ENCODE peak calls at places on chromosomes 2 and 18, in six cellular contexts. One of them, this sample, is unnamed.

GRCh38 chr2:14746133-14746532 is 113.6 kb downstream of the LRATD1 start:
- DNase-seq in CD4-positive, alpha-beta memory T cell: no peak
- DNase-seq in NCI-H2081: no peak
- DNase-seq in stimulated activated CD8-positive, alpha-beta memory T cell treated with anti-CD3 and anti-CD28 coated beads, Interleukin-4, amount 100 ng/mL, for 48 hours: no peak
- DNase-seq in stimulated activated CD4-positive, alpha-beta T cell treated with anti-CD3 and anti-CD28 coated beads, Interleukin-1b, Interleukin-23, amount 100 ng/mL, for 4 hours: no peak
- DNase-seq in EL: no peak
- DNase-seq in this sample: no peak

GRCh38 chr2:71910277-71910676 is 237.4 kb downstream of the CYP26B1 start:
- DNase-seq in stimulated activated CD4-positive, alpha-beta T cell treated with anti-CD3 and anti-CD28 coated beads, Interleukin-1b, Interleukin-23, amount 100 ng/mL, for 4 hours: no peak
- DNase-seq in CD4-positive, alpha-beta memory T cell: no peak
- DNase-seq in NCI-H2081: no peak
- DNase-seq in stimulated activated CD8-positive, alpha-beta memory T cell treated with anti-CD3 and anti-CD28 coated beads, Interleukin-4, amount 100 ng/mL, for 48 hours: no peak
- DNase-seq in EL: no peak
- DNase-seq in this sample: no peak

GRCh38 chr2:194182888-194183287 is 1474.1 kb upstream of the SLC39A10 start:
- DNase-seq in stimulated activated CD8-positive, alpha-beta memory T cell treated with anti-CD3 and anti-CD28 coated beads, Interleukin-4, amount 100 ng/mL, for 48 hours: no peak
- DNase-seq in EL: no peak
- DNase-seq in stimulated activated CD4-positive, alpha-beta T cell treated with anti-CD3 and anti-CD28 coated beads, Interleukin-1b, Interleukin-23, amount 100 ng/mL, for 4 hours: no peak
- DNase-seq in CD4-positive, alpha-beta memory T cell: no peak
- DNase-seq in NCI-H2081: no peak
- DNase-seq in this sample: no peak

GRCh38 chr2:200168641-200169265 is 137.7 kb upstream of the SPATS2L start:
- DNase-seq in NCI-H2081: no peak
- DNase-seq in EL: peak
- DNase-seq in stimulated activated CD4-positive, alpha-beta T cell treated with anti-CD3 and anti-CD28 coated beads, Interleukin-1b, Interleukin-23, amount 100 ng/mL, for 4 hours: no peak
- DNase-seq in CD4-positive, alpha-beta memory T cell: no peak
- DNase-seq in stimulated activated CD8-positive, alpha-beta memory T cell treated with anti-CD3 and anti-CD28 coated beads, Interleukin-4, amount 100 ng/mL, for 48 hours: no peak
- DNase-seq in this sample: no peak

GRCh38 chr2:217694296-217694695 is 308.5 kb downstream of the TNS1 start:
- DNase-seq in NCI-H2081: no peak
- DNase-seq in stimulated activated CD8-positive, alpha-beta memory T cell treated with anti-CD3 and anti-CD28 coated beads, Interleukin-4, amount 100 ng/mL, for 48 hours: no peak
- DNase-seq in stimulated activated CD4-positive, alpha-beta T cell treated with anti-CD3 and anti-CD28 coated beads, Interleukin-1b, Interleukin-23, amount 100 ng/mL, for 4 hours: no peak
- DNase-seq in EL: no peak
- DNase-seq in CD4-positive, alpha-beta memory T cell: no peak
- DNase-seq in this sample: no peak

GRCh38 chr2:239227661-239228371 is 173.0 kb downstream of the HDAC4 start:
- DNase-seq in EL: peak
- DNase-seq in stimulated activated CD8-positive, alpha-beta memory T cell treated with anti-CD3 and anti-CD28 coated beads, Interleukin-4, amount 100 ng/mL, for 48 hours: no peak
- DNase-seq in CD4-positive, alpha-beta memory T cell: no peak
- DNase-seq in stimulated activated CD4-positive, alpha-beta T cell treated with anti-CD3 and anti-CD28 coated beads, Interleukin-1b, Interleukin-23, amount 100 ng/mL, for 4 hours: no peak
- DNase-seq in NCI-H2081: no peak
- DNase-seq in this sample: no peak

GRCh38 chr2:223058952-223059716 is 7.1 kb downstream of the KCNE4 start:
- DNase-seq in stimulated activated CD4-positive, alpha-beta T cell treated with anti-CD3 and anti-CD28 coated beads, Interleukin-1b, Interleukin-23, amount 100 ng/mL, for 4 hours: no peak
- DNase-seq in CD4-positive, alpha-beta memory T cell: no peak
- DNase-seq in EL: no peak
- DNase-seq in NCI-H2081: peak
- DNase-seq in stimulated activated CD8-positive, alpha-beta memory T cell treated with anti-CD3 and anti-CD28 coated beads, Interleukin-4, amount 100 ng/mL, for 48 hours: no peak
- DNase-seq in this sample: no peak

GRCh38 chr2:3959372-3959771 is 256.0 kb downstream of the DCDC2C start:
- DNase-seq in NCI-H2081: peak
- DNase-seq in stimulated activated CD4-positive, alpha-beta T cell treated with anti-CD3 and anti-CD28 coated beads, Interleukin-1b, Interleukin-23, amount 100 ng/mL, for 4 hours: no peak
- DNase-seq in EL: peak
- DNase-seq in stimulated activated CD8-positive, alpha-beta memory T cell treated with anti-CD3 and anti-CD28 coated beads, Interleukin-4, amount 100 ng/mL, for 48 hours: no peak
- DNase-seq in CD4-positive, alpha-beta memory T cell: no peak
- DNase-seq in this sample: no peak

GRCh38 chr2:174012347-174013309 is 47.5 kb upstream of the SP3 start:
- DNase-seq in stimulated activated CD4-positive, alpha-beta T cell treated with anti-CD3 and anti-CD28 coated beads, Interleukin-1b, Interleukin-23, amount 100 ng/mL, for 4 hours: peak
- DNase-seq in CD4-positive, alpha-beta memory T cell: peak
- DNase-seq in EL: peak
- DNase-seq in stimulated activated CD8-positive, alpha-beta memory T cell treated with anti-CD3 and anti-CD28 coated beads, Interleukin-4, amount 100 ng/mL, for 48 hours: peak
- DNase-seq in NCI-H2081: no peak
- DNase-seq in this sample: no peak

GRCh38 chr18:45666006-45666405 is 50.7 kb downstream of the SLC14A2 start:
- DNase-seq in NCI-H2081: no peak
- DNase-seq in EL: no peak
- DNase-seq in stimulated activated CD8-positive, alpha-beta memory T cell treated with anti-CD3 and anti-CD28 coated beads, Interleukin-4, amount 100 ng/mL, for 48 hours: no peak
- DNase-seq in CD4-positive, alpha-beta memory T cell: peak
- DNase-seq in stimulated activated CD4-positive, alpha-beta T cell treated with anti-CD3 and anti-CD28 coated beads, Interleukin-1b, Interleukin-23, amount 100 ng/mL, for 4 hours: no peak
- DNase-seq in this sample: no peak